ENCODE peak calls at places on chromosomes 16 and 17, in nine cellular contexts. One of them, this sample, is unnamed. For H3K36me3, the result is how much of the 10 kb centered on the place peaks cover.

GRCh38 chr17:10105513-10106001 is 92.8 kb downstream of the GAS7 start:
- DNase-seq in prostate gland: no peak
- DNase-seq in upper lobe of left lung: no peak
- DNase-seq in ascending aorta: no peak
- DNase-seq in H1: no peak
- DNase-seq in fibroblast of lung: peak
- DNase-seq in tibial artery: no peak
- DNase-seq in mucosa of descending colon: no peak
- DNase-seq in PC-9: no peak
- DNase-seq in this sample: peak

GRCh38 chr16:11283820-11284248 is 2.7 kb upstream of the PRM1 start:
- DNase-seq in prostate gland: no peak
- DNase-seq in upper lobe of left lung: peak
- DNase-seq in ascending aorta: no peak
- DNase-seq in H1: no peak
- DNase-seq in fibroblast of lung: no peak
- DNase-seq in tibial artery: no peak
- DNase-seq in mucosa of descending colon: no peak
- DNase-seq in PC-9: no peak
- DNase-seq in this sample: no peak

GRCh38 chr16:30437511-30438046 is 7.7 kb upstream of the DCTPP1 start:
- DNase-seq in prostate gland: peak
- DNase-seq in upper lobe of left lung: peak
- DNase-seq in ascending aorta: no peak
- DNase-seq in H1: no peak
- DNase-seq in fibroblast of lung: no peak
- DNase-seq in tibial artery: no peak
- DNase-seq in mucosa of descending colon: no peak
- DNase-seq in PC-9: no peak
- DNase-seq in this sample: no peak

GRCh38 chr16:30488764-30489595 is 16.4 kb downstream of the ITGAL start:
- DNase-seq in prostate gland: no peak
- DNase-seq in upper lobe of left lung: peak
- DNase-seq in ascending aorta: no peak
- DNase-seq in H1: peak
- DNase-seq in fibroblast of lung: no peak
- DNase-seq in tibial artery: no peak
- DNase-seq in mucosa of descending colon: no peak
- DNase-seq in PC-9: peak
- DNase-seq in this sample: peak

GRCh38 chr16:48000622-48001021 is 155.2 kb downstream of the ABCC12 start:
- DNase-seq in prostate gland: no peak
- DNase-seq in upper lobe of left lung: no peak
- DNase-seq in ascending aorta: no peak
- DNase-seq in H1: peak
- DNase-seq in fibroblast of lung: no peak
- DNase-seq in tibial artery: no peak
- DNase-seq in mucosa of descending colon: no peak
- DNase-seq in PC-9: no peak
- DNase-seq in this sample: no peak

GRCh38 chr17:4950075-4950756 is 703 bp upstream of the ENO3 start:
- DNase-seq in prostate gland: no peak
- DNase-seq in upper lobe of left lung: peak
- DNase-seq in ascending aorta: peak
- DNase-seq in H1: peak
- DNase-seq in fibroblast of lung: no peak
- DNase-seq in tibial artery: peak
- DNase-seq in mucosa of descending colon: peak
- DNase-seq in PC-9: peak
- DNase-seq in this sample: no peak

GRCh38 chr17:64507418-64507766 is 615 bp downstream of the CEP95 start:
- DNase-seq in prostate gland: peak
- DNase-seq in upper lobe of left lung: no peak
- DNase-seq in ascending aorta: no peak
- DNase-seq in H1: no peak
- DNase-seq in fibroblast of lung: peak
- DNase-seq in tibial artery: no peak
- DNase-seq in mucosa of descending colon: no peak
- DNase-seq in PC-9: peak
- DNase-seq in this sample: peak

GRCh38 chr16:84484579-84485254 is 19.7 kb downstream of the MEAK7 start:
- DNase-seq in prostate gland: peak
- DNase-seq in upper lobe of left lung: peak
- DNase-seq in ascending aorta: no peak
- DNase-seq in H1: peak
- DNase-seq in fibroblast of lung: peak
- DNase-seq in tibial artery: peak
- DNase-seq in mucosa of descending colon: no peak
- DNase-seq in PC-9: peak
- DNase-seq in this sample: peak

GRCh38 chr16:4700380-4700996 is 7.1 kb downstream of the NUDT16L1 start:
- DNase-seq in prostate gland: no peak
- DNase-seq in upper lobe of left lung: no peak
- DNase-seq in ascending aorta: no peak
- DNase-seq in H1: no peak
- DNase-seq in fibroblast of lung: no peak
- DNase-seq in tibial artery: no peak
- DNase-seq in mucosa of descending colon: peak
- DNase-seq in PC-9: no peak
- DNase-seq in this sample: peak

GRCh38 chr16:83940630-83941378 is 12.2 kb upstream of the OSGIN1 start:
- DNase-seq in prostate gland: no peak
- DNase-seq in upper lobe of left lung: no peak
- DNase-seq in ascending aorta: no peak
- DNase-seq in H1: no peak
- DNase-seq in fibroblast of lung: no peak
- DNase-seq in tibial artery: no peak
- DNase-seq in mucosa of descending colon: no peak
- DNase-seq in PC-9: no peak
- DNase-seq in this sample: no peak

GRCh38 chr17:59783221-59784016 is 76.0 kb downstream of the VMP1 start:
- DNase-seq in prostate gland: no peak
- DNase-seq in upper lobe of left lung: no peak
- DNase-seq in ascending aorta: no peak
- DNase-seq in H1: no peak
- DNase-seq in fibroblast of lung: peak
- DNase-seq in tibial artery: no peak
- DNase-seq in mucosa of descending colon: no peak
- DNase-seq in PC-9: peak
- DNase-seq in this sample: peak

GRCh38 chr17:82194765-82195164 is 17.9 kb downstream of the CCDC57 start:
- DNase-seq in prostate gland: no peak
- DNase-seq in upper lobe of left lung: no peak
- DNase-seq in ascending aorta: no peak
- DNase-seq in H1: no peak
- DNase-seq in fibroblast of lung: no peak
- DNase-seq in tibial artery: no peak
- DNase-seq in mucosa of descending colon: no peak
- DNase-seq in PC-9: no peak
- DNase-seq in this sample: no peak

GRCh38 chr17:82196273-82196672 is 16.4 kb downstream of the CCDC57 start:
- DNase-seq in prostate gland: no peak
- DNase-seq in upper lobe of left lung: no peak
- DNase-seq in ascending aorta: no peak
- DNase-seq in H1: no peak
- DNase-seq in fibroblast of lung: no peak
- DNase-seq in tibial artery: no peak
- DNase-seq in mucosa of descending colon: no peak
- DNase-seq in PC-9: no peak
- DNase-seq in this sample: no peak

GRCh38 chr17:82198092-82198491 is 14.6 kb downstream of the CCDC57 start:
- DNase-seq in prostate gland: no peak
- DNase-seq in upper lobe of left lung: no peak
- DNase-seq in ascending aorta: no peak
- DNase-seq in H1: no peak
- DNase-seq in fibroblast of lung: no peak
- DNase-seq in tibial artery: no peak
- DNase-seq in mucosa of descending colon: no peak
- DNase-seq in PC-9: no peak
- DNase-seq in this sample: no peak

GRCh38 chr17:82195675-82196258 is 16.9 kb downstream of the CCDC57 start:
- DNase-seq in prostate gland: no peak
- DNase-seq in upper lobe of left lung: no peak
- DNase-seq in ascending aorta: no peak
- DNase-seq in H1: no peak
- DNase-seq in fibroblast of lung: no peak
- DNase-seq in tibial artery: no peak
- DNase-seq in mucosa of descending colon: no peak
- DNase-seq in PC-9: no peak
- DNase-seq in this sample: no peak

GRCh38 chr17:82193520-82194236 is 19.0 kb downstream of the CCDC57 start:
- DNase-seq in prostate gland: no peak
- DNase-seq in upper lobe of left lung: no peak
- DNase-seq in ascending aorta: no peak
- DNase-seq in H1: no peak
- DNase-seq in fibroblast of lung: no peak
- DNase-seq in tibial artery: no peak
- DNase-seq in mucosa of descending colon: peak
- DNase-seq in PC-9: no peak
- DNase-seq in this sample: no peak
- H3K4me3 ChIP-seq in prostate gland: no peak
- H3K4me3 ChIP-seq in upper lobe of left lung: no peak
- H3K4me3 ChIP-seq in ascending aorta: no peak
- H3K4me3 ChIP-seq in H1: no peak
- H3K4me3 ChIP-seq in fibroblast of lung: no peak
- H3K4me3 ChIP-seq in tibial artery: peak
- H3K4me3 ChIP-seq in mucosa of descending colon: no peak
- H3K4me3 ChIP-seq in PC-9: no peak
- H3K4me3 ChIP-seq in this sample: no peak

GRCh38 chr16:71672125-71672524 is 46.1 kb downstream of the MARVELD3 start:
- DNase-seq in prostate gland: no peak
- DNase-seq in upper lobe of left lung: no peak
- DNase-seq in ascending aorta: no peak
- DNase-seq in H1: no peak
- DNase-seq in fibroblast of lung: no peak
- DNase-seq in tibial artery: no peak
- DNase-seq in mucosa of descending colon: no peak
- DNase-seq in PC-9: no peak
- DNase-seq in this sample: no peak
- H3K36me3 ChIP-seq in prostate gland: under half
- H3K36me3 ChIP-seq in upper lobe of left lung: under half
- H3K36me3 ChIP-seq in ascending aorta: under half
- H3K36me3 ChIP-seq in H1: half or more
- H3K36me3 ChIP-seq in fibroblast of lung: under half
- H3K36me3 ChIP-seq in tibial artery: half or more
- H3K36me3 ChIP-seq in mucosa of descending colon: under half
- H3K36me3 ChIP-seq in PC-9: under half
- H3K36me3 ChIP-seq in this sample: under half

GRCh38 chr16:17231972-17232371 is 238.8 kb downstream of the XYLT1 start:
- DNase-seq in prostate gland: no peak
- DNase-seq in upper lobe of left lung: no peak
- DNase-seq in ascending aorta: no peak
- DNase-seq in H1: no peak
- DNase-seq in fibroblast of lung: no peak
- DNase-seq in tibial artery: no peak
- DNase-seq in mucosa of descending colon: no peak
- DNase-seq in PC-9: no peak
- DNase-seq in this sample: no peak
- H3K4me3 ChIP-seq in prostate gland: no peak
- H3K4me3 ChIP-seq in upper lobe of left lung: no peak
- H3K4me3 ChIP-seq in ascending aorta: no peak
- H3K4me3 ChIP-seq in H1: no peak
- H3K4me3 ChIP-seq in fibroblast of lung: no peak
- H3K4me3 ChIP-seq in tibial artery: no peak
- H3K4me3 ChIP-seq in mucosa of descending colon: no peak
- H3K4me3 ChIP-seq in PC-9: no peak
- H3K4me3 ChIP-seq in this sample: no peak

DNA sequence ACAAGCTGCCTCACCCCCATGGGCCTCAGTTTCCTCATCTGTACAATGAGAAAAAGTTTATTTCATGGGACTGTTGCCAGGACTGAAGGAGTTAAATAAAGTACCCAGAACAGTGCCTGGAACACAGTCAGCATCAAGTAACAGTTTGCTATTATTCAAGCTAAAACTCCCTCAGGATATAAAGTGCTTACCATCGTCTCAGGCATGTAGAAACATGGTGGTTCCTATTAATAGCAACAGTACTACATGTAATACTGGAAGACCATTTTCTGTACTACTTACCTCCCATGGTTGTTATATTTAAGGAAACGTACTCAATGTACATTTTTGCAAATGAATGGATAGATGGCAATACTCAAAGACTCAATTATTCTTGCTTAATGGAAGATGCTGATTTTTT is 93.4 kb downstream of the NCOR1 start:
- DNase-seq in prostate gland: no peak
- DNase-seq in upper lobe of left lung: no peak
- DNase-seq in ascending aorta: no peak
- DNase-seq in H1: no peak
- DNase-seq in fibroblast of lung: no peak
- DNase-seq in tibial artery: no peak
- DNase-seq in mucosa of descending colon: no peak
- DNase-seq in PC-9: no peak
- DNase-seq in this sample: peak
- H3K36me3 ChIP-seq in prostate gland: under half
- H3K36me3 ChIP-seq in upper lobe of left lung: under half
- H3K36me3 ChIP-seq in ascending aorta: under half
- H3K36me3 ChIP-seq in H1: under half
- H3K36me3 ChIP-seq in fibroblast of lung: under half
- H3K36me3 ChIP-seq in tibial artery: under half
- H3K36me3 ChIP-seq in mucosa of descending colon: under half
- H3K36me3 ChIP-seq in PC-9: under half
- H3K36me3 ChIP-seq in this sample: under half